ENCODE peak calls at places on chromosome 17, in five cellular contexts. X is HFFc6, K is GF-D8, Q is brain pericyte, W is GM23338. I is an unnamed sample.

GRCh38 chr17:45077643-45078042 is 16.5 kb downstream of the NMT1 start:
- DNase-seq in X (no peak), K (peak), Q (no peak), W (no peak), I (no peak)

GRCh38 chr17:50072130-50072529 is 16.2 kb downstream of the ITGA3 start:
- DNase-seq in X (no peak), K (no peak), Q (no peak), W (no peak), I (no peak)

GRCh38 chr17:27609606-27610303 is 21.2 kb upstream of the LGALS9 start:
- DNase-seq in X (peak), K (no peak), Q (no peak), W (peak), I (peak)

GRCh38 chr17:78522031-78522809 is 55.0 kb downstream of the DNAH17 start:
- DNase-seq in X (no peak), K (no peak), Q (no peak), W (no peak), I (no peak)

GRCh38 chr17:50299776-50300175 is 25.5 kb downstream of the TMEM92 start:
- DNase-seq in X (no peak), K (no peak), Q (no peak), W (no peak), I (no peak)

GRCh38 chr17:47253541-47254402 is at the start of gene ITGB3:
- DNase-seq in X (peak), K (no peak), Q (no peak), W (peak), I (no peak)

GRCh38 chr17:81119223-81120148 is 45.8 kb upstream of the PVALEF start:
- DNase-seq in X (peak), K (no peak), Q (peak), W (peak), I (peak)

GRCh38 chr17:61702450-61702849 is 111.4 kb upstream of the NACA2 start:
- DNase-seq in X (no peak), K (no peak), Q (no peak), W (no peak), I (no peak)

GRCh38 chr17:35062284-35062683 is 1.2 kb downstream of the RFFL start:
- DNase-seq in X (no peak), K (no peak), Q (no peak), W (no peak), I (no peak)

GRCh38 chr17:3531266-3532101 is 26.1 kb downstream of the TRPV3 start:
- DNase-seq in X (no peak), K (no peak), Q (no peak), W (no peak), I (no peak)

GRCh38 chr17:337866-338265 is 14.7 kb downstream of the RPH3AL start:
- DNase-seq in X (no peak), K (no peak), Q (no peak), W (no peak), I (no peak)

GRCh38 chr17:60573139-60573975 is 26.6 kb upstream of the PPM1D start:
- DNase-seq in X (peak), K (no peak), Q (no peak), W (peak), I (no peak)